ENCODE peak calls at places on chromosomes 11 and 22, in five cellular contexts. One of them, this sample, is unnamed.
A peak's percentile ranks its signal among the peaks of the same experiment; 100 is the strongest.

GRCh38 chr11:64580387-64580786 is 10.6 kb upstream of the SLC22A12 start:
- DNase-seq in activated T-cell treated with anti-CD3 and anti-CD28 coated beads for 1 hour: no peak
- DNase-seq in stimulated activated CD4-positive, alpha-beta T cell treated with anti-CD3 and anti-CD28 coated beads, Interleukin-4, amount 100 ng/mL, for 48 hours: no peak
- DNase-seq in T-helper 2 cell treated with Interferon-gamma antibody and Interleukin-4, amounts not matched to agents 5 μg/mL and 100 μg/mL, for 36 hours: no peak
- DNase-seq in neural crest cell: no peak
- DNase-seq in this sample: no peak

GRCh38 chr11:3219281-3219892 is 774 bp upstream of the MRGPRG start:
- DNase-seq in T-helper 2 cell treated with Interferon-gamma antibody and Interleukin-4, amounts not matched to agents 5 μg/mL and 100 μg/mL, for 36 hours: no peak
- DNase-seq in stimulated activated CD4-positive, alpha-beta T cell treated with anti-CD3 and anti-CD28 coated beads, Interleukin-4, amount 100 ng/mL, for 48 hours: no peak
- DNase-seq in neural crest cell: no peak
- DNase-seq in activated T-cell treated with anti-CD3 and anti-CD28 coated beads for 1 hour: no peak
- DNase-seq in this sample: no peak

GRCh38 chr11:72493426-72494108 is 59.2 kb upstream of the CLPB start:
- DNase-seq in neural crest cell: no peak
- DNase-seq in stimulated activated CD4-positive, alpha-beta T cell treated with anti-CD3 and anti-CD28 coated beads, Interleukin-4, amount 100 ng/mL, for 48 hours: no peak
- DNase-seq in T-helper 2 cell treated with Interferon-gamma antibody and Interleukin-4, amounts not matched to agents 5 μg/mL and 100 μg/mL, for 36 hours: no peak
- DNase-seq in activated T-cell treated with anti-CD3 and anti-CD28 coated beads for 1 hour: no peak
- DNase-seq in this sample: no peak

GRCh38 chr22:21865041-21865440 is 2.4 kb downstream of the MAPK1 start:
- DNase-seq in T-helper 2 cell treated with Interferon-gamma antibody and Interleukin-4, amounts not matched to agents 5 μg/mL and 100 μg/mL, for 36 hours: peak; percentile 53
- DNase-seq in stimulated activated CD4-positive, alpha-beta T cell treated with anti-CD3 and anti-CD28 coated beads, Interleukin-4, amount 100 ng/mL, for 48 hours: peak; percentile 40
- DNase-seq in neural crest cell: no peak
- DNase-seq in activated T-cell treated with anti-CD3 and anti-CD28 coated beads for 1 hour: no peak
- DNase-seq in this sample: no peak

GRCh38 chr11:843818-844692 is 1.4 kb downstream of the TSPAN4 start:
- DNase-seq in neural crest cell: no peak
- DNase-seq in activated T-cell treated with anti-CD3 and anti-CD28 coated beads for 1 hour: no peak
- DNase-seq in stimulated activated CD4-positive, alpha-beta T cell treated with anti-CD3 and anti-CD28 coated beads, Interleukin-4, amount 100 ng/mL, for 48 hours: no peak
- DNase-seq in T-helper 2 cell treated with Interferon-gamma antibody and Interleukin-4, amounts not matched to agents 5 μg/mL and 100 μg/mL, for 36 hours: no peak
- DNase-seq in this sample: no peak

GRCh38 chr22:43313497-43314474 is 29.4 kb downstream of the SCUBE1 start:
- DNase-seq in T-helper 2 cell treated with Interferon-gamma antibody and Interleukin-4, amounts not matched to agents 5 μg/mL and 100 μg/mL, for 36 hours: no peak
- DNase-seq in neural crest cell: no peak
- DNase-seq in activated T-cell treated with anti-CD3 and anti-CD28 coated beads for 1 hour: no peak
- DNase-seq in stimulated activated CD4-positive, alpha-beta T cell treated with anti-CD3 and anti-CD28 coated beads, Interleukin-4, amount 100 ng/mL, for 48 hours: no peak
- DNase-seq in this sample: no peak

GRCh38 chr11:64851831-64852337 is 7.4 kb upstream of the CDC42BPG start:
- DNase-seq in stimulated activated CD4-positive, alpha-beta T cell treated with anti-CD3 and anti-CD28 coated beads, Interleukin-4, amount 100 ng/mL, for 48 hours: no peak
- DNase-seq in activated T-cell treated with anti-CD3 and anti-CD28 coated beads for 1 hour: no peak
- DNase-seq in neural crest cell: no peak
- DNase-seq in T-helper 2 cell treated with Interferon-gamma antibody and Interleukin-4, amounts not matched to agents 5 μg/mL and 100 μg/mL, for 36 hours: no peak
- DNase-seq in this sample: no peak

GRCh38 chr11:94132152-94132558 is 3.5 kb downstream of the PANX1 start:
- DNase-seq in activated T-cell treated with anti-CD3 and anti-CD28 coated beads for 1 hour: no peak
- DNase-seq in T-helper 2 cell treated with Interferon-gamma antibody and Interleukin-4, amounts not matched to agents 5 μg/mL and 100 μg/mL, for 36 hours: no peak
- DNase-seq in stimulated activated CD4-positive, alpha-beta T cell treated with anti-CD3 and anti-CD28 coated beads, Interleukin-4, amount 100 ng/mL, for 48 hours: no peak
- DNase-seq in neural crest cell: no peak
- DNase-seq in this sample: no peak

GRCh38 chr11:20125927-20126326 is 34.3 kb downstream of the DBX1 start:
- DNase-seq in T-helper 2 cell treated with Interferon-gamma antibody and Interleukin-4, amounts not matched to agents 5 μg/mL and 100 μg/mL, for 36 hours: no peak
- DNase-seq in neural crest cell: no peak
- DNase-seq in activated T-cell treated with anti-CD3 and anti-CD28 coated beads for 1 hour: no peak
- DNase-seq in stimulated activated CD4-positive, alpha-beta T cell treated with anti-CD3 and anti-CD28 coated beads, Interleukin-4, amount 100 ng/mL, for 48 hours: no peak
- DNase-seq in this sample: no peak

GRCh38 chr11:74468058-74468457 is 709 bp upstream of the KCNE3 start:
- DNase-seq in activated T-cell treated with anti-CD3 and anti-CD28 coated beads for 1 hour: no peak
- DNase-seq in T-helper 2 cell treated with Interferon-gamma antibody and Interleukin-4, amounts not matched to agents 5 μg/mL and 100 μg/mL, for 36 hours: no peak
- DNase-seq in stimulated activated CD4-positive, alpha-beta T cell treated with anti-CD3 and anti-CD28 coated beads, Interleukin-4, amount 100 ng/mL, for 48 hours: no peak
- DNase-seq in neural crest cell: no peak
- DNase-seq in this sample: no peak

GRCh38 chr11:45449036-45449601 is 163.0 kb upstream of the SYT13 start:
- DNase-seq in stimulated activated CD4-positive, alpha-beta T cell treated with anti-CD3 and anti-CD28 coated beads, Interleukin-4, amount 100 ng/mL, for 48 hours: no peak
- DNase-seq in neural crest cell: no peak
- DNase-seq in T-helper 2 cell treated with Interferon-gamma antibody and Interleukin-4, amounts not matched to agents 5 μg/mL and 100 μg/mL, for 36 hours: no peak
- DNase-seq in activated T-cell treated with anti-CD3 and anti-CD28 coated beads for 1 hour: no peak
- DNase-seq in this sample: no peak

GRCh38 chr22:42930810-42931420 is 73.8 kb upstream of the ARFGAP3 start:
- DNase-seq in T-helper 2 cell treated with Interferon-gamma antibody and Interleukin-4, amounts not matched to agents 5 μg/mL and 100 μg/mL, for 36 hours: no peak
- DNase-seq in stimulated activated CD4-positive, alpha-beta T cell treated with anti-CD3 and anti-CD28 coated beads, Interleukin-4, amount 100 ng/mL, for 48 hours: no peak
- DNase-seq in neural crest cell: no peak
- DNase-seq in activated T-cell treated with anti-CD3 and anti-CD28 coated beads for 1 hour: no peak
- DNase-seq in this sample: no peak

GRCh38 chr22:45483319-45483718 is 19.4 kb upstream of the FBLN1 start:
- DNase-seq in stimulated activated CD4-positive, alpha-beta T cell treated with anti-CD3 and anti-CD28 coated beads, Interleukin-4, amount 100 ng/mL, for 48 hours: no peak
- DNase-seq in neural crest cell: no peak
- DNase-seq in activated T-cell treated with anti-CD3 and anti-CD28 coated beads for 1 hour: no peak
- DNase-seq in T-helper 2 cell treated with Interferon-gamma antibody and Interleukin-4, amounts not matched to agents 5 μg/mL and 100 μg/mL, for 36 hours: no peak
- DNase-seq in this sample: no peak

GRCh38 chr22:38815844-38816243 is 21.9 kb upstream of the DNAL4 start:
- DNase-seq in neural crest cell: no peak
- DNase-seq in activated T-cell treated with anti-CD3 and anti-CD28 coated beads for 1 hour: no peak
- DNase-seq in stimulated activated CD4-positive, alpha-beta T cell treated with anti-CD3 and anti-CD28 coated beads, Interleukin-4, amount 100 ng/mL, for 48 hours: no peak
- DNase-seq in T-helper 2 cell treated with Interferon-gamma antibody and Interleukin-4, amounts not matched to agents 5 μg/mL and 100 μg/mL, for 36 hours: no peak
- DNase-seq in this sample: no peak

GRCh38 chr11:44863231-44863630 is 87.5 kb downstream of the TP53I11 start:
- DNase-seq in activated T-cell treated with anti-CD3 and anti-CD28 coated beads for 1 hour: no peak
- DNase-seq in T-helper 2 cell treated with Interferon-gamma antibody and Interleukin-4, amounts not matched to agents 5 μg/mL and 100 μg/mL, for 36 hours: no peak
- DNase-seq in stimulated activated CD4-positive, alpha-beta T cell treated with anti-CD3 and anti-CD28 coated beads, Interleukin-4, amount 100 ng/mL, for 48 hours: no peak
- DNase-seq in neural crest cell: no peak
- DNase-seq in this sample: no peak

GRCh38 chr11:113778111-113778910 is 1.3 kb upstream of the CLDN25 start:
- DNase-seq in neural crest cell: no peak
- DNase-seq in T-helper 2 cell treated with Interferon-gamma antibody and Interleukin-4, amounts not matched to agents 5 μg/mL and 100 μg/mL, for 36 hours: no peak
- DNase-seq in activated T-cell treated with anti-CD3 and anti-CD28 coated beads for 1 hour: no peak
- DNase-seq in stimulated activated CD4-positive, alpha-beta T cell treated with anti-CD3 and anti-CD28 coated beads, Interleukin-4, amount 100 ng/mL, for 48 hours: no peak
- DNase-seq in this sample: no peak

GRCh38 chr11:65786786-65787636 is at the start of gene OVOL1:
- DNase-seq in stimulated activated CD4-positive, alpha-beta T cell treated with anti-CD3 and anti-CD28 coated beads, Interleukin-4, amount 100 ng/mL, for 48 hours: no peak
- DNase-seq in neural crest cell: no peak
- DNase-seq in T-helper 2 cell treated with Interferon-gamma antibody and Interleukin-4, amounts not matched to agents 5 μg/mL and 100 μg/mL, for 36 hours: no peak
- DNase-seq in activated T-cell treated with anti-CD3 and anti-CD28 coated beads for 1 hour: peak; percentile 21
- DNase-seq in this sample: no peak

GRCh38 chr11:85123752-85124231 is 503.4 kb downstream of the DLG2 start:
- DNase-seq in stimulated activated CD4-positive, alpha-beta T cell treated with anti-CD3 and anti-CD28 coated beads, Interleukin-4, amount 100 ng/mL, for 48 hours: no peak
- DNase-seq in activated T-cell treated with anti-CD3 and anti-CD28 coated beads for 1 hour: no peak
- DNase-seq in T-helper 2 cell treated with Interferon-gamma antibody and Interleukin-4, amounts not matched to agents 5 μg/mL and 100 μg/mL, for 36 hours: no peak
- DNase-seq in neural crest cell: no peak
- DNase-seq in this sample: no peak

GRCh38 chr11:117096140-117096972 is 1.9 kb downstream of the SIK3 start:
- DNase-seq in activated T-cell treated with anti-CD3 and anti-CD28 coated beads for 1 hour: peak; percentile 19
- DNase-seq in stimulated activated CD4-positive, alpha-beta T cell treated with anti-CD3 and anti-CD28 coated beads, Interleukin-4, amount 100 ng/mL, for 48 hours: no peak
- DNase-seq in neural crest cell: peak; percentile 8
- DNase-seq in T-helper 2 cell treated with Interferon-gamma antibody and Interleukin-4, amounts not matched to agents 5 μg/mL and 100 μg/mL, for 36 hours: peak; percentile 29
- DNase-seq in this sample: peak; percentile 42

GRCh38 chr11:92628401-92629292 is 340.8 kb upstream of the MTNR1B start:
- DNase-seq in stimulated activated CD4-positive, alpha-beta T cell treated with anti-CD3 and anti-CD28 coated beads, Interleukin-4, amount 100 ng/mL, for 48 hours: no peak
- DNase-seq in activated T-cell treated with anti-CD3 and anti-CD28 coated beads for 1 hour: no peak
- DNase-seq in neural crest cell: no peak
- DNase-seq in T-helper 2 cell treated with Interferon-gamma antibody and Interleukin-4, amounts not matched to agents 5 μg/mL and 100 μg/mL, for 36 hours: no peak
- DNase-seq in this sample: no peak

GRCh38 chr22:29635734-29636357 is 32.4 kb downstream of the NF2 start:
- DNase-seq in stimulated activated CD4-positive, alpha-beta T cell treated with anti-CD3 and anti-CD28 coated beads, Interleukin-4, amount 100 ng/mL, for 48 hours: no peak
- DNase-seq in neural crest cell: no peak
- DNase-seq in activated T-cell treated with anti-CD3 and anti-CD28 coated beads for 1 hour: no peak
- DNase-seq in T-helper 2 cell treated with Interferon-gamma antibody and Interleukin-4, amounts not matched to agents 5 μg/mL and 100 μg/mL, for 36 hours: no peak
- DNase-seq in this sample: no peak

GRCh38 chr11:61551630-61552029 is 29.2 kb downstream of the SYT7 start:
- DNase-seq in T-helper 2 cell treated with Interferon-gamma antibody and Interleukin-4, amounts not matched to agents 5 μg/mL and 100 μg/mL, for 36 hours: no peak
- DNase-seq in stimulated activated CD4-positive, alpha-beta T cell treated with anti-CD3 and anti-CD28 coated beads, Interleukin-4, amount 100 ng/mL, for 48 hours: no peak
- DNase-seq in neural crest cell: no peak
- DNase-seq in activated T-cell treated with anti-CD3 and anti-CD28 coated beads for 1 hour: no peak
- DNase-seq in this sample: no peak

GRCh38 chr11:100624346-100624745 is 62.7 kb upstream of the ARHGAP42 start:
- DNase-seq in stimulated activated CD4-positive, alpha-beta T cell treated with anti-CD3 and anti-CD28 coated beads, Interleukin-4, amount 100 ng/mL, for 48 hours: no peak
- DNase-seq in activated T-cell treated with anti-CD3 and anti-CD28 coated beads for 1 hour: no peak
- DNase-seq in T-helper 2 cell treated with Interferon-gamma antibody and Interleukin-4, amounts not matched to agents 5 μg/mL and 100 μg/mL, for 36 hours: no peak
- DNase-seq in neural crest cell: no peak
- DNase-seq in this sample: no peak

GRCh38 chr11:112856591-112856990 is 104.6 kb upstream of the NCAM1 start:
- DNase-seq in stimulated activated CD4-positive, alpha-beta T cell treated with anti-CD3 and anti-CD28 coated beads, Interleukin-4, amount 100 ng/mL, for 48 hours: no peak
- DNase-seq in neural crest cell: no peak
- DNase-seq in activated T-cell treated with anti-CD3 and anti-CD28 coated beads for 1 hour: no peak
- DNase-seq in T-helper 2 cell treated with Interferon-gamma antibody and Interleukin-4, amounts not matched to agents 5 μg/mL and 100 μg/mL, for 36 hours: no peak
- DNase-seq in this sample: no peak

GRCh38 chr11:64891215-64891848 is 12.9 kb upstream of the EHD1 start:
- DNase-seq in T-helper 2 cell treated with Interferon-gamma antibody and Interleukin-4, amounts not matched to agents 5 μg/mL and 100 μg/mL, for 36 hours: no peak
- DNase-seq in neural crest cell: no peak
- DNase-seq in stimulated activated CD4-positive, alpha-beta T cell treated with anti-CD3 and anti-CD28 coated beads, Interleukin-4, amount 100 ng/mL, for 48 hours: no peak
- DNase-seq in activated T-cell treated with anti-CD3 and anti-CD28 coated beads for 1 hour: no peak
- DNase-seq in this sample: no peak

GRCh38 chr11:72777755-72778278 is 16.0 kb downstream of the STARD10 start:
- DNase-seq in T-helper 2 cell treated with Interferon-gamma antibody and Interleukin-4, amounts not matched to agents 5 μg/mL and 100 μg/mL, for 36 hours: no peak
- DNase-seq in neural crest cell: no peak
- DNase-seq in activated T-cell treated with anti-CD3 and anti-CD28 coated beads for 1 hour: no peak
- DNase-seq in stimulated activated CD4-positive, alpha-beta T cell treated with anti-CD3 and anti-CD28 coated beads, Interleukin-4, amount 100 ng/mL, for 48 hours: no peak
- DNase-seq in this sample: no peak

GRCh38 chr11:38553033-38553432 is 1955.0 kb upstream of the RAG2 start:
- DNase-seq in T-helper 2 cell treated with Interferon-gamma antibody and Interleukin-4, amounts not matched to agents 5 μg/mL and 100 μg/mL, for 36 hours: no peak
- DNase-seq in activated T-cell treated with anti-CD3 and anti-CD28 coated beads for 1 hour: no peak
- DNase-seq in neural crest cell: no peak
- DNase-seq in stimulated activated CD4-positive, alpha-beta T cell treated with anti-CD3 and anti-CD28 coated beads, Interleukin-4, amount 100 ng/mL, for 48 hours: no peak
- DNase-seq in this sample: no peak

GRCh38 chr11:9971894-9972293 is 308.0 kb downstream of the SWAP70 start:
- DNase-seq in stimulated activated CD4-positive, alpha-beta T cell treated with anti-CD3 and anti-CD28 coated beads, Interleukin-4, amount 100 ng/mL, for 48 hours: no peak
- DNase-seq in activated T-cell treated with anti-CD3 and anti-CD28 coated beads for 1 hour: no peak
- DNase-seq in neural crest cell: no peak
- DNase-seq in T-helper 2 cell treated with Interferon-gamma antibody and Interleukin-4, amounts not matched to agents 5 μg/mL and 100 μg/mL, for 36 hours: no peak
- DNase-seq in this sample: no peak

GRCh38 chr11:99522467-99523173 is 501.9 kb downstream of the CNTN5 start:
- DNase-seq in stimulated activated CD4-positive, alpha-beta T cell treated with anti-CD3 and anti-CD28 coated beads, Interleukin-4, amount 100 ng/mL, for 48 hours: no peak
- DNase-seq in T-helper 2 cell treated with Interferon-gamma antibody and Interleukin-4, amounts not matched to agents 5 μg/mL and 100 μg/mL, for 36 hours: no peak
- DNase-seq in neural crest cell: no peak
- DNase-seq in activated T-cell treated with anti-CD3 and anti-CD28 coated beads for 1 hour: no peak
- DNase-seq in this sample: no peak

GRCh38 chr11:46353706-46354105 is 6.4 kb downstream of the DGKZ start:
- DNase-seq in neural crest cell: no peak
- DNase-seq in activated T-cell treated with anti-CD3 and anti-CD28 coated beads for 1 hour: no peak
- DNase-seq in T-helper 2 cell treated with Interferon-gamma antibody and Interleukin-4, amounts not matched to agents 5 μg/mL and 100 μg/mL, for 36 hours: peak; percentile 74
- DNase-seq in stimulated activated CD4-positive, alpha-beta T cell treated with anti-CD3 and anti-CD28 coated beads, Interleukin-4, amount 100 ng/mL, for 48 hours: no peak
- DNase-seq in this sample: no peak

GRCh38 chr11:108871152-108871551 is 206.3 kb downstream of the DDX10 start:
- DNase-seq in T-helper 2 cell treated with Interferon-gamma antibody and Interleukin-4, amounts not matched to agents 5 μg/mL and 100 μg/mL, for 36 hours: no peak
- DNase-seq in neural crest cell: no peak
- DNase-seq in activated T-cell treated with anti-CD3 and anti-CD28 coated beads for 1 hour: no peak
- DNase-seq in stimulated activated CD4-positive, alpha-beta T cell treated with anti-CD3 and anti-CD28 coated beads, Interleukin-4, amount 100 ng/mL, for 48 hours: peak; percentile 16
- DNase-seq in this sample: no peak

GRCh38 chr22:17303441-17303839 is 65.8 kb upstream of the CECR2 start:
- DNase-seq in activated T-cell treated with anti-CD3 and anti-CD28 coated beads for 1 hour: no peak
- DNase-seq in stimulated activated CD4-positive, alpha-beta T cell treated with anti-CD3 and anti-CD28 coated beads, Interleukin-4, amount 100 ng/mL, for 48 hours: no peak
- DNase-seq in neural crest cell: no peak
- DNase-seq in T-helper 2 cell treated with Interferon-gamma antibody and Interleukin-4, amounts not matched to agents 5 μg/mL and 100 μg/mL, for 36 hours: no peak
- DNase-seq in this sample: no peak

GRCh38 chr11:73382747-73383146 is 6.5 kb downstream of the RELT start:
- DNase-seq in T-helper 2 cell treated with Interferon-gamma antibody and Interleukin-4, amounts not matched to agents 5 μg/mL and 100 μg/mL, for 36 hours: no peak
- DNase-seq in stimulated activated CD4-positive, alpha-beta T cell treated with anti-CD3 and anti-CD28 coated beads, Interleukin-4, amount 100 ng/mL, for 48 hours: no peak
- DNase-seq in neural crest cell: no peak
- DNase-seq in activated T-cell treated with anti-CD3 and anti-CD28 coated beads for 1 hour: no peak
- DNase-seq in this sample: no peak

This sample was measured in GM12891.